ENCODE peak calls at places on chromosomes 11 and 22, in eight cellular contexts. F is Caki2; B is stimulated activated CD4-positive, alpha-beta T cell treated with anti-CD3 and anti-CD28 coated beads, Interleukin-1b, Interleukin-23, amount 100 ng/mL, for 48 hours; Q is HS-5; W is cardiac muscle cell; V is AG04450; Y is astrocyte of the spinal cord; D is cardiac fibroblast. L is an unnamed sample.

GRCh38 chr22:39593931-39594285 is 23.4 kb downstream of the CACNA1I start:
- DNase-seq in Y (no peak), Q (no peak), D (no peak), W (no peak), B (no peak), F (no peak), V (no peak), L (no peak)

GRCh38 chr11:115613986-115614625 is 109.9 kb upstream of the CADM1 start:
- DNase-seq in B (no peak), V (peak), F (peak), Q (no peak), D (peak), Y (peak), W (no peak), L (no peak)

GRCh38 chr11:1546077-1546535 is 26.0 kb downstream of the DUSP8 start:
- DNase-seq in F (no peak), V (no peak), Y (no peak), W (no peak), D (no peak), B (no peak), Q (no peak), L (no peak)

GRCh38 chr11:117356126-117356761 is 28.6 kb downstream of the CEP164 start:
- DNase-seq in W (no peak), Q (no peak), D (no peak), Y (no peak), B (no peak), F (no peak), V (no peak), L (no peak)

GRCh38 chr11:119144825-119145476 is 3.9 kb upstream of the ABCG4 start:
- DNase-seq in D (peak), F (peak), W (peak), V (peak), Y (peak), B (peak), Q (no peak), L (peak)

GRCh38 chr11:110818032-110818687 is 105.9 kb upstream of the ARHGAP20 start:
- DNase-seq in B (peak), V (no peak), Q (peak), D (peak), F (no peak), W (no peak), Y (peak), L (peak)

GRCh38 chr22:48709976-48710375 is 1117.7 kb downstream of the BRD1 start:
- DNase-seq in D (no peak), B (no peak), W (no peak), Y (no peak), V (no peak), Q (no peak), F (no peak), L (no peak)

GRCh38 chr11:28547395-28547794 is 439.2 kb downstream of the METTL15 start:
- DNase-seq in Q (no peak), D (no peak), W (no peak), F (no peak), Y (no peak), V (no peak), B (no peak), L (no peak)

GRCh38 chr11:35276396-35276795 is 137.4 kb downstream of the CD44 start:
- DNase-seq in Y (peak), F (peak), B (peak), Q (no peak), W (no peak), V (no peak), D (peak), L (peak)

GRCh38 chr11:117657801-117658200 is 139.2 kb downstream of the DSCAML1 start:
- DNase-seq in V (no peak), F (no peak), D (no peak), Y (no peak), Q (no peak), B (no peak), W (no peak), L (no peak)

GRCh38 chr11:126346586-126346940 is 8.9 kb upstream of the ST3GAL4 start:
- DNase-seq in D (no peak), W (no peak), Q (no peak), B (no peak), F (no peak), V (no peak), Y (no peak), L (no peak)

L was measured in activated T-cell treated with anti-CD3 and anti-CD28 coated beads, Interleukin-2, amount 50 U/mL, for 72 hours.